ENCODE peak calls at places on chromosome 16, in seven cellular contexts. N is HEK293T, M is kidney tubule cell, B is NCI-H2107, C is foreskin fibroblast, O is nephron progenitor cell, S is GM13977. A is an unnamed sample.

GRCh38 chr16:287298-287811 is 4.4 kb downstream of the PDIA2 start:
- DNase-seq in N (no peak), M (no peak), B (peak), C (peak), O (no peak), S (no peak), A (no peak)

GRCh38 chr16:30185141-30185682 is 1.8 kb downstream of the CORO1A start:
- DNase-seq in N (no peak), M (no peak), B (no peak), C (no peak), O (peak), S (peak), A (no peak)

GRCh38 chr16:81460075-81460474 is 15.5 kb downstream of the CMIP start:
- DNase-seq in N (no peak), M (no peak), B (no peak), C (no peak), O (no peak), S (no peak), A (no peak)

GRCh38 chr16:27254262-27254811 is 14.2 kb downstream of the NSMCE1 start:
- DNase-seq in N (no peak), M (no peak), B (no peak), C (no peak), O (no peak), S (peak), A (no peak)

GRCh38 chr16:72645526-72645925 is 402.4 kb downstream of the ZFHX3 start:
- DNase-seq in N (no peak), M (no peak), B (no peak), C (no peak), O (no peak), S (no peak), A (no peak)

GRCh38 chr16:30949655-30950515 is 1.0 kb downstream of the ORAI3 start:
- DNase-seq in N (no peak), M (peak), B (no peak), C (peak), O (peak), S (peak), A (peak)

GRCh38 chr16:50282010-50282538 is 15.7 kb downstream of the ADCY7 start:
- DNase-seq in N (no peak), M (no peak), B (no peak), C (no peak), O (no peak), S (peak), A (no peak)

GRCh38 chr16:57592591-57593003 is 35.8 kb upstream of the ADGRG1 start:
- DNase-seq in N (no peak), M (no peak), B (no peak), C (no peak), O (no peak), S (no peak), A (no peak)

GRCh38 chr16:71337631-71338030 is 20.9 kb upstream of the CALB2 start:
- DNase-seq in N (no peak), M (no peak), B (no peak), C (no peak), O (no peak), S (no peak), A (no peak)

GRCh38 chr16:88495268-88495772 is 42.2 kb downstream of the ZFPM1 start:
- DNase-seq in N (no peak), M (no peak), B (no peak), C (no peak), O (no peak), S (no peak), A (no peak)

GRCh38 chr16:57261806-57262205 is 16.7 kb downstream of the ARL2BP start:
- DNase-seq in N (no peak), M (no peak), B (no peak), C (no peak), O (no peak), S (no peak), A (no peak)

GRCh38 chr16:1534021-1535020 is 855 bp downstream of the TMEM204 start:
- DNase-seq in N (no peak), M (no peak), B (no peak), C (peak), O (peak), S (no peak), A (no peak)

GRCh38 chr16:75406943-75407342 is 26.4 kb downstream of the CFDP1 start:
- DNase-seq in N (no peak), M (no peak), B (no peak), C (no peak), O (no peak), S (no peak), A (no peak)

GRCh38 chr16:87372305-87372704 is 11.3 kb downstream of the FBXO31 start:
- DNase-seq in N (no peak), M (no peak), B (no peak), C (no peak), O (no peak), S (no peak), A (no peak)

GRCh38 chr16:47777191-47777590 is 316.1 kb downstream of the PHKB start:
- DNase-seq in N (no peak), M (no peak), B (no peak), C (peak), O (no peak), S (no peak), A (no peak)

GRCh38 chr16:77450790-77451487 is 16.1 kb upstream of the ADAMTS18 start:
- DNase-seq in N (no peak), M (no peak), B (peak), C (no peak), O (no peak), S (no peak), A (peak)

GRCh38 chr16:3467920-3468319 is 24.4 kb downstream of the NAA60 start:
- DNase-seq in N (no peak), M (peak), B (no peak), C (peak), O (no peak), S (no peak), A (no peak)

GRCh38 chr16:1706386-1707192 is 594 bp downstream of the MAPK8IP3 start:
- DNase-seq in N (no peak), M (no peak), B (no peak), C (peak), O (peak), S (peak), A (no peak)

GRCh38 chr16:20894388-20894787 is 5.8 kb downstream of the DCUN1D3 start:
- DNase-seq in N (no peak), M (no peak), B (no peak), C (no peak), O (no peak), S (no peak), A (no peak)

GRCh38 chr16:46757339-46758050 is 9.4 kb upstream of the MYLK3 start:
- DNase-seq in N (no peak), M (no peak), B (peak), C (no peak), O (no peak), S (no peak), A (no peak)

GRCh38 chr16:81595676-81596292 is 151.2 kb downstream of the CMIP start:
- DNase-seq in N (no peak), M (no peak), B (no peak), C (no peak), O (no peak), S (no peak), A (no peak)

GRCh38 chr16:64687796-64688195 is 434.1 kb downstream of the CDH11 start:
- DNase-seq in N (no peak), M (no peak), B (no peak), C (no peak), O (no peak), S (no peak), A (no peak)

GRCh38 chr16:74309789-74310781 is 13.5 kb downstream of the PSMD7 start:
- DNase-seq in N (peak), M (peak), B (no peak), C (peak), O (peak), S (peak), A (no peak)

A was measured in posterior cingulate gyrus.